ENCODE peak calls at places on chromosomes 12 and 14, in nine cellular contexts. Z is heart right ventricle; X is right cardiac atrium; Q is Peyer's patch; J is aorta; M is HCT116; C is suprapubic skin; U is naive thymus-derived CD4-positive, alpha-beta T cell; W is astrocyte. G is an unnamed sample. For H3K4me1, the result is how much of the 10 kb centered on the place peaks cover.

GRCh38 chr12:90858261-90858660 is 96.7 kb downstream of the CCER1 start:
- DNase-seq in Z (peak), X (no peak), Q (no peak), J (no peak), M (no peak), C (no peak), U (no peak), W (peak), G (no peak)

GRCh38 chr14:77313374-77313773 is 7.3 kb downstream of the POMT2 start:
- DNase-seq in Z (no peak), X (no peak), Q (no peak), J (no peak), M (no peak), C (no peak), U (no peak), W (no peak), G (no peak)

GRCh38 chr14:94018308-94018707 is 7.8 kb upstream of the OTUB2 start:
- DNase-seq in Z (no peak), X (no peak), Q (no peak), J (no peak), M (no peak), C (no peak), U (no peak), W (no peak), G (no peak)

GRCh38 chr14:105439179-105439578 is 19.6 kb downstream of the MTA1 start:
- DNase-seq in Z (no peak), X (no peak), Q (no peak), J (no peak), M (no peak), C (no peak), U (no peak), W (no peak), G (no peak)

GRCh38 chr14:99320105-99320572 is 48.1 kb upstream of the BCL11B start:
- DNase-seq in Z (no peak), X (no peak), Q (no peak), J (peak), M (peak), C (no peak), U (peak), W (no peak), G (peak)

GRCh38 chr14:75427482-75428229 is at the start of gene JDP2:
- DNase-seq in Z (peak), X (peak), Q (peak), J (peak), M (peak), C (peak), U (peak), W (peak), G (peak)

GRCh38 chr14:94021416-94022157 is 4.6 kb upstream of the OTUB2 start:
- DNase-seq in Z (no peak), X (no peak), Q (no peak), J (no peak), M (no peak), C (no peak), U (no peak), W (peak), G (no peak)

GRCh38 chr14:61471297-61471980 is 150.1 kb downstream of the PRKCH start:
- DNase-seq in Z (peak), X (no peak), Q (peak), J (no peak), M (no peak), C (no peak), U (no peak), W (no peak), G (peak)

GRCh38 chr14:75174066-75174465 is 2.3 kb downstream of the TMED10 start:
- DNase-seq in Z (no peak), X (no peak), Q (no peak), J (no peak), M (no peak), C (no peak), U (no peak), W (no peak), G (no peak)

GRCh38 chr12:132834181-132834711 is 5.6 kb upstream of the GOLGA3 start:
- DNase-seq in Z (no peak), X (no peak), Q (no peak), J (no peak), M (no peak), C (no peak), U (peak), W (no peak), G (no peak)

GRCh38 chr12:132024758-132025157 is 75.0 kb downstream of the EP400 start:
- DNase-seq in Z (no peak), X (no peak), Q (no peak), J (no peak), M (no peak), C (peak), U (no peak), W (no peak), G (no peak)

GRCh38 chr14:77033622-77034521 is 5.4 kb upstream of the IRF2BPL start:
- DNase-seq in Z (peak), X (peak), Q (peak), J (peak), M (no peak), C (peak), U (peak), W (peak), G (peak)

GRCh38 chr12:113917393-113917792 is 48.7 kb downstream of the RBM19 start:
- DNase-seq in Z (no peak), X (no peak), Q (no peak), J (no peak), M (no peak), C (no peak), U (no peak), W (no peak), G (no peak)

GRCh38 chr14:55807059-55807499 is 227.1 kb downstream of the KTN1 start:
- DNase-seq in Z (peak), X (peak), Q (peak), J (peak), M (peak), C (peak), U (peak), W (peak), G (no peak)

GRCh38 chr12:122021822-122022392 is at the start of gene BCL7A:
- DNase-seq in Z (peak), X (peak), Q (peak), J (peak), M (peak), C (no peak), U (peak), W (peak), G (peak)

GRCh38 chr14:68793734-68794129 is 865 bp upstream of the ZFP36L1 start:
- DNase-seq in Z (no peak), X (no peak), Q (no peak), J (peak), M (no peak), C (no peak), U (no peak), W (no peak), G (peak)

GRCh38 chr14:70955543-70956480 is 48.6 kb downstream of the PCNX1 start:
- DNase-seq in Z (no peak), X (no peak), Q (peak), J (no peak), M (no peak), C (no peak), U (peak), W (no peak), G (peak)

GRCh38 chr12:30694971-30695326 is 720 bp downstream of the IPO8 start:
- DNase-seq in Z (no peak), X (peak), Q (peak), J (peak), M (peak), C (no peak), U (no peak), W (peak), G (peak)

GRCh38 chr12:27550653-27550975 is 26.6 kb downstream of the PPFIBP1 start:
- DNase-seq in Z (no peak), X (no peak), Q (no peak), J (no peak), M (no peak), C (no peak), U (no peak), W (no peak), G (no peak)
- H3K4me1 ChIP-seq in Z (half or more), X (under half), Q (under half), J (under half), M (half or more), C (half or more), U (under half), W (half or more), G (under half)

GRCh38 chr12:124561231-124561630 is 6.2 kb downstream of the NCOR2 start:
- DNase-seq in Z (no peak), X (no peak), Q (no peak), J (no peak), M (no peak), C (no peak), U (no peak), W (no peak), G (no peak)
- H3K4me1 ChIP-seq in Z (half or more), X (under half), Q (half or more), J (under half), M (under half), C (half or more), U (under half), W (under half), G (under half)

GRCh38 chr14:52333823-52334657 is 19.9 kb downstream of the PTGER2 start:
- DNase-seq in Z (no peak), X (no peak), Q (no peak), J (no peak), M (no peak), C (no peak), U (no peak), W (no peak), G (no peak)
- H3K4me1 ChIP-seq in Z (under half), X (under half), Q (under half), J (under half), M (under half), C (under half), U (under half), W (under half), G (under half)

DNA sequence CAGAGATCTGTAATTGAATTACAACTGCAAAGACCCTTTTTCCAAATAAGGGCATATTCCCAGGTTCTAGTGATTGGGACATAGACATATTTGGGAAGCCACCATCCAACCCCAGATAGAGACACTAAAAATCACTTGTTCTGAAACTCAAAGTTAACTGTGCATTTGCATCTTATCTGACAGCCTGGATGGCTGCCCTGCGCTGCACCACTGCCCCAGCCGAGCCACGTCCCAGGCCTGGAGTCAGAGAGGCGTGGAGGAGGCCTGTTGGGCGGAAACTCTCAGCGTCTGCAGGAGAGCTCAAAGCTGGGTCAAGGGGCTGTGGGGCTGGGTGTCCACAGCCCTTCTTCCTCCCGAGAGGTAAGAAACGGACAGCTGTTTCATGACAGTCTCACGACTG is 124.4 kb downstream of the RIMBP2 start:
- DNase-seq in Z (no peak), X (no peak), Q (no peak), J (no peak), M (no peak), C (no peak), U (no peak), W (no peak), G (no peak)
- H3K4me1 ChIP-seq in Z (under half), X (under half), Q (under half), J (under half), M (under half), C (under half), U (under half), W (under half), G (under half)

GRCh38 chr12:26042645-26043044 is 82.2 kb downstream of the BHLHE41 start:
- DNase-seq in Z (no peak), X (no peak), Q (no peak), J (no peak), M (no peak), C (no peak), U (no peak), W (no peak), G (no peak)
- H3K4me1 ChIP-seq in Z (under half), X (under half), Q (under half), J (under half), M (under half), C (under half), U (under half), W (under half), G (under half)

GRCh38 chr12:107375231-107375630 is 281.9 kb upstream of the CRY1 start:
- DNase-seq in Z (no peak), X (no peak), Q (no peak), J (no peak), M (no peak), C (no peak), U (no peak), W (no peak), G (no peak)
- H3K4me1 ChIP-seq in Z (under half), X (under half), Q (under half), J (under half), M (under half), C (under half), U (under half), W (under half), G (under half)

DNA sequence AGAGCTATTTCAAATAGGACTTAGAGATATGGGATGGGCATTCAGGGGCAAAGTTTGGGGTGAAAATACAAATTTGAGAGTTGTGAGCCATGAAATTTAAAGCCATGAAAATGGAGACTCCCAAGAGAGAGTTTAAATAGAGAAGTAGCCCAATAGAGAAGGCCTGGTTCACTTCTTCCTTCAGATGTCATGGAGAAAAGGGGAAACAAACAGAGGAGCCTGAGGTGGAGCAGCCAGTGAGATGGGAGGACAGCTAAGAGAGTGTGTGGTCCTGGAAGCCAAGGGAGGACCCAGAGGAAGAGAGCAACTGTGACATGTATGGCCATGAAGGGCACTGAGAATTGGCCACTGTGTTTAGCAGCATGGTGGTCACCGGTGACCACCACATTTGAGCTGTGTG is 12.3 kb upstream of the DYNLL1 start:
- DNase-seq in Z (no peak), X (no peak), Q (no peak), J (no peak), M (no peak), C (no peak), U (no peak), W (no peak), G (no peak)
- H3K4me1 ChIP-seq in Z (under half), X (under half), Q (under half), J (under half), M (under half), C (under half), U (under half), W (under half), G (under half)

DNA sequence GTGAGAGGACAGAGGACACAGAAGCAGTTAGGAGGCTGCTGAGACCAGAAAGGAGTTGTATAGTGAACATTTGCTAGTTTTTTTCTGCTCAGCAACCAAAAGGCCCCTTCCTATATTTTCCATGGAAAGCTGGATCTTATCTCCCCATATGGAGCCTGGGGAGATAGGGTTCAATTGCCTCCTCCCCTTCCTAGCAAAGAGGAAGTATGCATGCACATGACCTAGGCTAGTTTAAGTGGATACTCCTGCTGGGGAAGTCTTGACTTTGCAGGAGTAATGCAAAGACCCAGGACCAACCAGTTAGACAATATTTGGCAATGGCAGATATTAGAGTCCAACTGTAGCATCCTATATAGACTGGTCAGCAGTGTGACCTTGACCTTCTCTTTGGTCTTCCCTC is 15.1 kb downstream of the CHD8 start:
- DNase-seq in Z (no peak), X (no peak), Q (no peak), J (no peak), M (no peak), C (no peak), U (no peak), W (no peak), G (no peak)
- H3K4me1 ChIP-seq in Z (under half), X (under half), Q (under half), J (under half), M (under half), C (under half), U (under half), W (under half), G (under half)

DNA sequence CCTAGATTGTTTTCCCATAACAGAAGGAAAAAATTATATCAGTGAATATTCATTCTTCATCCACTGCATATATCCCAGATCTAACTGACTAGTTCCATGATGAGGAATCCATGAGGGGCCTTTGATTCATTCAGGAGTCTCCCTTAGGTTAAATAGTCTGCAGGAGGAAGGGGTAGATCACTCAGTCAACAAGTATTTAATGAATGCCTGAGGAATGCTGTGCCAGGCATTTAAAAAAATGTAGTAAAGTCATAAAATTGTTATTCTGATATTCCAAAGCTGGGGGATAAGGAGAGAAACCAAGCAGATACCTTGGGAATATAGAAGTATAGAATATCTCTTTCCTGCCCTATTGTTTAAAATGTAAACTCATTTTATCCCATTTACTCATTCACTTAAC is 216.2 kb upstream of the CAND1 start:
- DNase-seq in Z (no peak), X (no peak), Q (no peak), J (no peak), M (no peak), C (no peak), U (no peak), W (peak), G (no peak)
- H3K4me1 ChIP-seq in Z (under half), X (under half), Q (under half), J (under half), M (under half), C (under half), U (under half), W (under half), G (under half)